ENCODE peak calls at places on chromosomes 12 and 14, in nine cellular contexts. K is astrocyte of the cerebellum, Z is dorsolateral prefrontal cortex, E is kidney, V is GM23338, B is AG09309, C is neural crest cell, O is heart left ventricle, P is left ventricle myocardium inferior. W is an unnamed sample.

GRCh38 chr14:34718750-34719304 is 4.4 kb upstream of the CFL2 start:
- DNase-seq in K (no peak), Z (no peak), E (no peak), V (no peak), B (no peak), C (no peak), O (no peak), P (no peak), W (no peak)

GRCh38 chr12:121033625-121034349 is 5.3 kb downstream of the OASL start:
- DNase-seq in K (no peak), Z (no peak), E (no peak), V (no peak), B (no peak), C (no peak), O (no peak), P (no peak), W (no peak)

GRCh38 chr14:72851660-72852059 is 42.2 kb downstream of the DPF3 start:
- DNase-seq in K (no peak), Z (peak; percentile 56), E (no peak), V (no peak), B (no peak), C (no peak), O (no peak), P (no peak), W (no peak)

GRCh38 chr12:25054783-25055144 is 105.9 kb upstream of the BCAT1 start:
- DNase-seq in K (peak; percentile 18), Z (no peak), E (no peak), V (no peak), B (no peak), C (no peak), O (no peak), P (no peak), W (no peak)

GRCh38 chr14:89178802-89179201 is 238.2 kb downstream of the FOXN3 start:
- DNase-seq in K (no peak), Z (no peak), E (no peak), V (no peak), B (no peak), C (no peak), O (no peak), P (no peak), W (no peak)

GRCh38 chr14:106277503-106277902 is 751.1 kb downstream of the TMEM121 start:
- DNase-seq in K (no peak), Z (no peak), E (no peak), V (no peak), B (no peak), C (no peak), O (no peak), P (no peak), W (no peak)

GRCh38 chr14:32865827-32866376 is 72.8 kb upstream of the NPAS3 start:
- DNase-seq in K (no peak), Z (no peak), E (no peak), V (no peak), B (no peak), C (no peak), O (no peak), P (no peak), W (no peak)

GRCh38 chr14:51224551-51224950 is 15.5 kb upstream of the TMX1 start:
- DNase-seq in K (no peak), Z (no peak), E (no peak), V (no peak), B (no peak), C (no peak), O (no peak), P (no peak), W (no peak)

GRCh38 chr12:124289634-124290600 is 5.0 kb upstream of the RFLNA start:
- DNase-seq in K (no peak), Z (no peak), E (no peak), V (no peak), B (no peak), C (no peak), O (peak; percentile 35), P (no peak), W (no peak)

GRCh38 chr12:10936495-10936894 is 2.6 kb downstream of the TAS2R14 start:
- DNase-seq in K (no peak), Z (no peak), E (no peak), V (no peak), B (no peak), C (no peak), O (no peak), P (no peak), W (no peak)

DNA sequence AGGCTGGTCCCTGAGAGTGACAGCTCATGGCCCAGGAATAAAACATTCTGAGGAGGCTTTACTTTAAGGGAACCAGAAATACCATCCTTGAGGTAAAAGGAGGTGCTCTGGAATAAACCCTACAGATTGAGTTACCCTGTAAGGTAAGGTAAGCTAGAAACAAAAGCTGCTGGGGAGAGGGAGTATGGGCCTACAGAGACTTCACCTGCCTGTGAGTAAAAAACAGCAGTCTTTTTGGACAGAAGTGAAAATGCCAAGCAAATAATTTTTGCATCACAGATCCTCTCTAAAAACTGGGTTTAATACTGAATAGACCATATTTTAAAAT is 41.2 kb downstream of the CORO1C start:
- DNase-seq in K (no peak), Z (no peak), E (no peak), V (no peak), B (no peak), C (no peak), O (no peak), P (no peak), W (no peak)
- TF ChIP-seq CTCF in K (no peak), Z (peak; percentile 11), E (no peak), V (no peak), B (no peak), C (no peak), O (no peak), P (no peak), W (no peak)

GRCh38 chr14:39576258-39576657 is 144.0 kb upstream of the FBXO33 start:
- DNase-seq in K (no peak), Z (no peak), E (no peak), V (peak; percentile 44), B (no peak), C (no peak), O (no peak), P (no peak), W (no peak)
- TF ChIP-seq CTCF in K (no peak), Z (no peak), E (no peak), V (peak; percentile 63), B (no peak), C (no peak), O (no peak), P (no peak), W (no peak)

GRCh38 chr12:101666017-101666728 is 31.3 kb upstream of the CHPT1 start:
- DNase-seq in K (no peak), Z (no peak), E (no peak), V (no peak), B (no peak), C (no peak), O (no peak), P (no peak), W (no peak)

GRCh38 chr12:101670007-101670671 is 27.3 kb upstream of the CHPT1 start:
- DNase-seq in K (peak; percentile 5), Z (no peak), E (no peak), V (peak; percentile 59), B (peak; percentile 29), C (peak; percentile 22), O (peak; percentile 21), P (no peak), W (no peak)

GRCh38 chr12:101667591-101667990 is 29.8 kb upstream of the CHPT1 start:
- DNase-seq in K (no peak), Z (no peak), E (no peak), V (no peak), B (no peak), C (no peak), O (no peak), P (no peak), W (no peak)

GRCh38 chr12:101663298-101663697 is 34.1 kb upstream of the CHPT1 start:
- DNase-seq in K (no peak), Z (no peak), E (no peak), V (no peak), B (no peak), C (no peak), O (no peak), P (no peak), W (no peak)

DNA sequence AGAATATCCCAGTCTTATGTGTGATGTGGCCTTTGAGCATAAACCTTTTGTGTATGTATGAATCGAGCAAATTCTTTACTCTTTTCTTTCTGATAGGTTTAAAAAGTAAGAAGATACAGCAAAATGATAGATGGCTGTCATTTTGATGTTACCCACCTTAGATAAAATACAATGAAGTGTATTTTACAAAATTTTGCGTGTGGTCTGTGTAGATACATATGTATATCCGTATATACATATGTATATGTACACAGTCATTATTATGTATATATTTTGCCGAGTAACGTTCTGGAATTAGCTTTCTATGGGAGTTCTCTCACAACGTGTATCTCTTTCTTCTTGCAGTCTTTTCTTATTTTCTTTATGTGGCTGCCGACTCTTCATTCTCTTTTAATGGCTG is 32.5 kb upstream of the CHPT1 start:
- DNase-seq in K (no peak), Z (no peak), E (no peak), V (no peak), B (no peak), C (no peak), O (no peak), P (no peak), W (no peak)
- TF ChIP-seq CTCF in K (no peak), Z (no peak), E (no peak), V (no peak), B (no peak), C (no peak), O (no peak), P (no peak), W (no peak)

GRCh38 chr12:53482626-53483165 is 16.6 kb downstream of the MAP3K12 start:
- DNase-seq in K (no peak), Z (no peak), E (peak; percentile 80), V (no peak), B (no peak), C (no peak), O (no peak), P (no peak), W (no peak)

GRCh38 chr12:53481108-53481442 is 18.2 kb downstream of the MAP3K12 start:
- DNase-seq in K (no peak), Z (no peak), E (no peak), V (no peak), B (no peak), C (no peak), O (no peak), P (no peak), W (no peak)

GRCh38 chr12:53483225-53483978 is 15.9 kb downstream of the MAP3K12 start:
- DNase-seq in K (no peak), Z (no peak), E (peak; percentile 42), V (peak; percentile 37), B (no peak), C (no peak), O (no peak), P (no peak), W (no peak)

GRCh38 chr12:53480425-53481107 is 18.7 kb downstream of the MAP3K12 start:
- DNase-seq in K (no peak), Z (no peak), E (no peak), V (no peak), B (no peak), C (no peak), O (no peak), P (no peak), W (no peak)

DNA sequence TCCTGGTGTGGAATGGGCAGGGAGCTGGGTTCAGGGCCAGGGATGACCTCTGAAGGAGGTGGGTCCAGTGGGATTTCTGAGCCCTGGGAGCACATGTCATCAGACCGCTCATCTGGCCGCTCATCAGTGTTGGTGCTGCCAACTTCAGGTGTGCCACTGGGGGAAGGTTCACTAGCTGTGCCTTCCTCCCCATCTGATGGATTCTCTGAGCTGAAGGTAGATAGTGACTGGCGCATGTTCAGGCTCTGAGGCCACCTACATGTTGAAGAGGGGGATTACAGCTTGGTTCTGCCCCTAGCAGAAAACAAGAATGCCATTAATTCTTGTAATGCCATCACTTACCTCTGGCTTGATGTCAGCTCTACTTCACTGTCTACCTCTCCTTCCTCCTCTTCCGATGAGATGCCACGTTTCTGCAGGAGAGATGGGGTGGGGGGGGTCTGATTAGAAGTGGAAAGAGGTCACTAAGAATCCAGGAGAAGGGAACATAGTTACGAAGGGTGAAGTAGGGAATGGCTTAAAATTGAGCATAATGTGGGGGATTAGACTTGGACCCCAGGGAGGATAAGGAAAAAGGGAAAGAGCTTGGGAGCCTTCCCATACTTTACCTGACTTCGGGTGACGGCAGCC is 17.2 kb downstream of the MAP3K12 start:
- DNase-seq in K (no peak), Z (no peak), E (peak; percentile 56), V (peak; percentile 83), B (no peak), C (no peak), O (no peak), P (no peak), W (no peak)
- TF ChIP-seq CTCF in K (peak; percentile 25), Z (no peak), E (no peak), V (peak; percentile 53), B (no peak), C (peak; percentile 47), O (no peak), P (peak; percentile 14), W (no peak)